ENCODE peak calls at places on chromosomes 4 and X, in four cellular contexts. B, O, J and G are unnamed samples.

GRCh38 chr4:175504316-175504715 is 307.7 kb downstream of the GPM6A start:
- DNase-seq in B (no peak), O (no peak), J (no peak), G (peak)

GRCh38 chr4:150355858-150356455 is 226.0 kb upstream of the MAB21L2 start:
- DNase-seq in B (no peak), O (no peak), J (no peak), G (no peak)

GRCh38 chr4:143251348-143251747 is 66.6 kb downstream of the USP38 start:
- DNase-seq in B (no peak), O (no peak), J (no peak), G (no peak)

GRCh38 chr4:138977525-138977924 is 38.1 kb upstream of the NOCT start:
- DNase-seq in B (no peak), O (no peak), J (no peak), G (no peak)

GRCh38 chr4:158581161-158581560 is 59.5 kb downstream of the RXFP1 start:
- DNase-seq in B (no peak), O (no peak), J (no peak), G (no peak)

GRCh38 chr4:156298230-156298629 is 344.6 kb upstream of the CTSO start:
- DNase-seq in B (peak), O (peak), J (no peak), G (peak)

GRCh38 chrX:110415440-110416167 is 57.0 kb downstream of the RTL9 start:
- DNase-seq in B (no peak), O (no peak), J (no peak), G (no peak)

GRCh38 chr4:150302553-150302952 is 224.3 kb downstream of the DCLK2 start:
- DNase-seq in B (peak), O (no peak), J (no peak), G (peak)

GRCh38 chrX:150063138-150063518 is 124.8 kb upstream of the EOLA2 start:
- DNase-seq in B (no peak), O (no peak), J (no peak), G (no peak)

GRCh38 chr4:111027526-111027925 is 404.6 kb upstream of the PITX2 start:
- DNase-seq in B (peak), O (no peak), J (no peak), G (peak)
- H3K4ac ChIP-seq in B (no peak), O (no peak), J (no peak), G (no peak)

DNA sequence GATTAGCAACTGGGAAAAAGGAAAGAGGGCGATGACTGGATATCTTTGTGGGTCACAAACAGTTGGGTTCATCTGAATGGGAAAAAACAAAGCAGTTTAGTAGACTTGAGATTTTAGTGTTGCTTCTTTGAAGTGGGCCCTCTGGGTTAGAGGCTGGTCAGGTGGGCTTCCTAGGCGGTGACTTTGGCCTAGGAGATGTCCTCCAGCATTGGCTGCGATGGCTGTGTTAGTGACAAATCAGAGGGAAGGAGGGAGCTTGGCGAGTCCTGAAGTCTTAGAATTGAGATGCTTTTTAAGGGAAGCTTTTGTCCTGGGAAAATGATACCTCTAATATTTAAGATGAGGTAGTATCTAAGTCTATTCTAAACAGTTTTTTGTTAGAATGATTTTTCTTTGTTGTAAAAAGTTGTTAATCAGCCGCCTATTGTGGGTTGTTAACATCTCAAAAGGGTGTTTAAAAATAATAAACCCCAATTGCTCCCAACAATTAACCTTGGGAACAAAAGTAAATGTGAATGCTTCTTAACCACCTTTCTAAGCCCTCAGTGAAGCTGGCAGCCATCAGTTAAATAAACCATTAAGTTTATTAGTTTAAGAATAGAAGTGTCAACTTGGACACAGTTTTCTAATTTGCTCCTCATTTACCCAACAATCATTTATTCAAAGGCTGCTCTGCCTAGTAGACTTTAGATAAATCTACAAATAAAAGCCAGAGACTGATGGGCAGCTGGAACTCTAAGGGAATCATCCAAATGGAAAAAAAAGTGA is 31.7 kb downstream of the DLG3 start:
- DNase-seq in B (no peak), O (no peak), J (no peak), G (no peak)
- H3K4me3 ChIP-seq in B (no peak), O (no peak), J (no peak), G (no peak)

GRCh38 chr4:123659759-123660158 is 263.2 kb downstream of the SPRY1 start:
- DNase-seq in B (no peak), O (no peak), J (no peak), G (no peak)
- H3K4ac ChIP-seq in B (peak), O (no peak), J (no peak), G (no peak)

GRCh38 chrX:71285929-71286328 is 2.5 kb downstream of the NONO start:
- DNase-seq in B (no peak), O (no peak), J (no peak), G (no peak)

GRCh38 chrX:71283409-71284143 is at the start of gene NONO:
- DNase-seq in B (peak), O (peak), J (peak), G (peak)

GRCh38 chrX:71282514-71283408 is 674 bp upstream of the NONO start:
- DNase-seq in B (no peak), O (peak), J (no peak), G (peak)
- H3K4me3 ChIP-seq in B (peak), O (peak), J (peak), G (no peak)